ENCODE peak calls at places on chromosomes 12 and 14, in four cellular contexts. G is body of pancreas, Y is lower leg skin, T is choroid plexus epithelial cell. L is an unnamed sample.

GRCh38 chr14:99314623-99315022 is 42.6 kb upstream of the BCL11B start:
- DNase-seq in T (no peak), G (no peak), Y (no peak), L (no peak)

GRCh38 chr12:6836851-6837250 is 3.9 kb upstream of the GNB3 start:
- DNase-seq in G (no peak), Y (no peak), T (no peak), L (no peak)

GRCh38 chr12:33828326-33828725 is 194.0 kb upstream of the ALG10 start:
- DNase-seq in T (no peak), Y (no peak), G (no peak), L (no peak)

GRCh38 chr12:27005495-27005894 is 8.7 kb downstream of the TM7SF3 start:
- DNase-seq in Y (no peak), G (no peak), T (no peak), L (no peak)

GRCh38 chr12:105359840-105360239 is 29.3 kb downstream of the C12orf75 start:
- DNase-seq in Y (no peak), G (no peak), T (peak), L (no peak)

GRCh38 chr14:57960946-57961792 is 95.3 kb upstream of the SLC35F4 start:
- DNase-seq in Y (no peak), T (no peak), G (no peak), L (no peak)

GRCh38 chr12:88957358-88957757 is 377.1 kb upstream of the KITLG start:
- DNase-seq in G (no peak), T (no peak), Y (no peak), L (no peak)

GRCh38 chr12:57766464-57767311 is at the start of gene CYP27B1:
- DNase-seq in G (no peak), T (peak), Y (no peak), L (no peak)

GRCh38 chr12:108633534-108634224 is at the start of gene SELPLG:
- DNase-seq in Y (peak), T (no peak), G (peak), L (no peak)

GRCh38 chr14:73422515-73422914 is 35.8 kb downstream of the NUMB start:
- DNase-seq in Y (no peak), T (no peak), G (peak), L (no peak)

GRCh38 chr14:37890095-37890494 is 294.7 kb downstream of the TTC6 start:
- DNase-seq in G (no peak), T (peak), Y (no peak), L (no peak)

GRCh38 chr14:102035914-102036313 is 50.9 kb downstream of the HSP90AA1 start:
- DNase-seq in G (no peak), Y (no peak), T (no peak), L (no peak)

GRCh38 chr12:48924617-48925217 is 575 bp downstream of the FKBP11 start:
- DNase-seq in G (peak), Y (no peak), T (peak), L (peak)

GRCh38 chr14:99551034-99551922 is 52.7 kb downstream of the CCDC85C start:
- DNase-seq in Y (no peak), G (no peak), T (no peak), L (no peak)

GRCh38 chr14:80504781-80505180 is 293.5 kb upstream of the DIO2 start:
- DNase-seq in Y (no peak), T (no peak), G (no peak), L (no peak)

GRCh38 chr14:104187931-104188726 is 49.7 kb downstream of the KIF26A start:
- DNase-seq in G (no peak), T (no peak), Y (no peak), L (no peak)

GRCh38 chr12:109731231-109731731 is 17.7 kb downstream of the FAM222A start:
- DNase-seq in G (peak), T (no peak), Y (no peak), L (no peak)

GRCh38 chr14:81314443-81315175 is 85.5 kb downstream of the STON2 start:
- DNase-seq in Y (no peak), T (no peak), G (no peak), L (no peak)

GRCh38 chr12:9707864-9708808 is 24.8 kb downstream of the CLECL1 start:
- DNase-seq in G (peak), T (peak), Y (no peak), L (peak)

DNA sequence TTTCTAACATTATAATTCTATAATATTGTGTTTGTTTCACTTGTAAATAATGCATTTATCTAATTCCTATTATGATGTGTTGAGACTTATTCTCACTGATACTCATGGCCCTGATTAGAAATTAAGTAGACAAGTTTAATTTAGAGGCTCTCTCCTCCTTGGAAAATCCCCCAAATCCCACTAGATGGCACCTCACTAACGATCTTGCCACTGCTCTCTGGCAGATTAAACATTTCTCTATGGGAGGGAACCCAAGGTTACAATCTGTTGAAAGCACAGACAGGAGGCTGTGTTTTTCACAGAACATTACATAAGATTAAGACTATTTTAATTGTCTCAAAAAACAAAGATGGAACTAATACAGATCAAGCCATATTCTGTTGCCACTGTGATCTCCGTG is 318.7 kb downstream of the LRFN5 start:
- DNase-seq in G (peak), T (peak), Y (no peak), L (no peak)
- TF ChIP-seq CTCF in G (peak), T (peak), Y (no peak), L (peak)

GRCh38 chr14:69285661-69286255 is 25.8 kb downstream of the GALNT16 start:
- DNase-seq in Y (no peak), T (no peak), G (no peak), L (no peak)

GRCh38 chr14:69288956-69289705 is 29.2 kb downstream of the GALNT16 start:
- DNase-seq in G (no peak), T (no peak), Y (no peak), L (no peak)

GRCh38 chr14:69289811-69290520 is 30.0 kb downstream of the GALNT16 start:
- DNase-seq in Y (no peak), G (peak), T (no peak), L (no peak)

GRCh38 chr14:69287096-69287991 is 27.4 kb downstream of the GALNT16 start:
- DNase-seq in T (peak), G (no peak), Y (no peak), L (no peak)

DNA sequence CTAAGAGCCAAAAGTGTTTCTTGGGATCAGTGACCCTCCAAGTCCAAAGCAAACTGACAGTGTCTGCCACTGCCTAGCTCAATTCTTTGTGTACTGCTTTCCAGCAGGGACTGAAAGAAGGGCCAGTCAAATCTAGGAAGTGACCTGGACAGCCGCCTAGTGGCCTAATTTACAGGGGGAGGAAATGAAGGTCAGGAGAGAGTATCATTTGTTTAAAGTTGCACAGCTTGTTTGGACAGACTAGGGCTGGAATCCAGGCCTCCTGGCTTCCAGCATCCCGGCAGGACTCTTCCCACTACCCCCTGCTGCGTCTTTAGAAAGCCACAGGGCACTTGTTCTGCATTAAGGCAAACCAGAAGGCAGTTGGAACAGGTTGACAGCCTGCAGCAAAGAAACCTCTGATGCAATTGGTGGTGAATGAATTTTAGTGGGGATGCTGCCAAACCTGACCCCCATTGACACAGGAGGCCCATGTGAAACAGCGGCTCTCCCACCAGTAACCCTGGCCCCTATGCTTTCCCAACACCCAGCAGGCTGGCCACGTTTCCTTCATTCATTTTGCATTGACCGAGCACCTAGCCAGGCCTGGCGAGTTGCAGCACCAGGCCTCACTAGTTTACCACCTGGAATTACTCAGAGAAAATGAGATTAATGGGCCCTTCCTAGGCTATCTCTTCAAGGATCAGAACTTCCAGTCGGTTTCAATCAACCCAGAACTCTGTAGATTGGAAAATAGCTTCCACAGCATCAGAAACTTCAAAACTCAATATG is 28.2 kb downstream of the GALNT16 start:
- DNase-seq in G (peak), T (peak), Y (no peak), L (no peak)
- TF ChIP-seq CTCF in G (peak), T (peak), Y (no peak), L (no peak)

GRCh38 chr12:22712083-22712482 is 87.1 kb downstream of the ETNK1 start:
- DNase-seq in T (no peak), Y (no peak), G (no peak), L (no peak)

GRCh38 chr12:22715254-22715653 is 90.3 kb downstream of the ETNK1 start:
- DNase-seq in T (no peak), G (no peak), Y (no peak), L (no peak)

DNA sequence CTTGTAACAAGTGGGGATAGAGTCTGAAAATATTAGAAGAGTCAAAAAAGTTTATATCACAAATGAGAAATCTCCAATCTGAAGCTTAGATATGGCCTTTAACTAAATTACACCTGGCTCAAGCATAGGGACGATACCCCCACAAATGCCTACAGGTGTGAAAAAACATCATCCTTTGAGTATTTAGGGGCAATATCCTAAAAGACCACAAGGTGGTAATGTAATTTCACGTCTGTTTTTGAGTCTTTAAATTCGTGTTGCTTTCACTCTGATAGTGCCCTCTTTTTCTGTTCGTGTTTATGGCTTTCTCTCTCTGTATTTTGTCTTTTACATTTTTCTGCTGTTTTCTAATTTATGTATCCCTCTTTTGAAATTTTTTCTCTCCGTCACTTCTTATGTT is 84.3 kb downstream of the ETNK1 start:
- DNase-seq in T (peak), Y (no peak), G (no peak), L (no peak)
- TF ChIP-seq CTCF in T (peak), Y (no peak), G (peak), L (peak)

GRCh38 chr12:43501705-43502104 is 50.3 kb downstream of the ADAMTS20 start:
- DNase-seq in T (peak), G (no peak), Y (no peak), L (no peak)
- TF ChIP-seq CTCF in T (peak), G (no peak), Y (no peak), L (peak)

DNA sequence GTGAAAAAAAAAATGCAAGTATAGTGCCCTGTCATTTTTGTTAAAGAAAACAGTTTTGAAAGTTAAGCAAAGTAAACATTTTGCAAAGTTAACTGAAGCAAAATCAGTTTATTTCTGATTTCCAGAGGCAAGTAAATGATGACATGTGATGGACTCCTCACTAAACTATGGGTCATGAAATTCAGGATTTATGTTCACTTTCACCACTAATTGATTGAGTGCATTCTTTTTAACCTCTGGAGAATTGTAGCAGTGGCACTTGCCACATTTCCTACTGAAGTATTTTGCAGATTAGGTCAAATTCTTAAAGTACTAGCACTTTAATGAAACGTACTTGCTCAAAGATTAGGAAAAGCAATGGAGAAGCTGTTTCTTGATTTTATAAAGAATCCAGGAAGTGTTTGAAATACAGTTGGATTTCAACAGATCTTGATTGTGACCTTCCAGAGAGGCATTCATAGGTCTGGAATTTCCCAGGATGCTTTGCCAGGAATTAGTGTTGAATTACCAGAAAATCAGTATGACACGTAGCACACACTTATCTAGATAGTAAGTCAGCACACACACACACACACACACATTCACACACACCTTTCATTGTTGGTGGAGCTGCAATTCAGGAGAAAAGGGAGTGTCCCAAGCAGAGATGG is 162.6 kb downstream of the MYRFL start:
- DNase-seq in Y (peak), G (peak), T (peak), L (peak)
- TF ChIP-seq CTCF in Y (no peak), G (no peak), T (no peak), L (no peak)

DNA sequence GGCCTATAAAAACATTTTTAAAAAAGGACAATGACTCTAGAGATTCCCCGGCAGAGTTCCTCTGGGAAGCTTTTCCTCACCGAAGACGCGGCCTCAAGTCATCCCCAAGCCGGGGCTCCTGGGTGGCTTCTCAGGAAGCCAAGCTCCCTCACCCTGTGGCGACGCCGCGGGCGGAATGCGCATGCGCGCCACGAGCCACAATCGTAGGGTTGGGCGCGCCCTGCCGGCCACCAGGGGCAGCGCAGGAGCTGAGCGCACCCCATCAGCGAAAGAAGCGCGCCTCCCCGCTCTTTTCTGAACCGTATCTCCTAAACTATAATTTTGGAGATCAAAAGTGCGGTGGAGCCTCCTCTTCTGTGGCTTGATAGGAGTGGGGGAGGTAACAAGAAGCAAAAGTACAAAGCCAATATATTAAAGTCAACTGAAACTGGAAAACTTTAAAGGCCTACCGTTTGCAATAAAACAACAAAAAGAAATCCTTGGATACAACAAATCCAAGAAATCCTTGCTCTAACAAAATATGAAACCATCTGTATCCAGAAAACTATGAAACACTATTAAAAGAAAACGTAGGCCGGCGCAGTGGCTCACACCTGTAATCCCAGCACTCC is 17.4 kb upstream of the CHFR start:
- DNase-seq in T (peak), G (peak), Y (peak), L (peak)
- TF ChIP-seq CTCF in T (peak), G (peak), Y (no peak), L (peak)

GRCh38 chr12:8078400-8078799 is 3.7 kb upstream of the NECAP1 start:
- DNase-seq in G (peak), Y (no peak), T (peak), L (no peak)
- TF ChIP-seq CTCF in G (peak), Y (no peak), T (peak), L (peak)

GRCh38 chr14:22479132-22479531 is 109.9 kb downstream of the DAD1 start:
- DNase-seq in T (no peak), Y (no peak), G (no peak), L (no peak)

GRCh38 chr14:22478670-22479069 is 110.4 kb downstream of the DAD1 start:
- DNase-seq in G (no peak), T (peak), Y (no peak), L (no peak)

GRCh38 chr14:22481546-22481945 is 107.5 kb downstream of the DAD1 start:
- DNase-seq in T (no peak), G (no peak), Y (no peak), L (no peak)

GRCh38 chr14:22478247-22478646 is 110.8 kb downstream of the DAD1 start:
- DNase-seq in T (no peak), Y (no peak), G (no peak), L (no peak)

GRCh38 chr14:22479781-22480464 is 109.1 kb downstream of the DAD1 start:
- DNase-seq in T (peak), Y (peak), G (no peak), L (no peak)
- TF ChIP-seq CTCF in T (no peak), Y (no peak), G (no peak), L (no peak)

DNA sequence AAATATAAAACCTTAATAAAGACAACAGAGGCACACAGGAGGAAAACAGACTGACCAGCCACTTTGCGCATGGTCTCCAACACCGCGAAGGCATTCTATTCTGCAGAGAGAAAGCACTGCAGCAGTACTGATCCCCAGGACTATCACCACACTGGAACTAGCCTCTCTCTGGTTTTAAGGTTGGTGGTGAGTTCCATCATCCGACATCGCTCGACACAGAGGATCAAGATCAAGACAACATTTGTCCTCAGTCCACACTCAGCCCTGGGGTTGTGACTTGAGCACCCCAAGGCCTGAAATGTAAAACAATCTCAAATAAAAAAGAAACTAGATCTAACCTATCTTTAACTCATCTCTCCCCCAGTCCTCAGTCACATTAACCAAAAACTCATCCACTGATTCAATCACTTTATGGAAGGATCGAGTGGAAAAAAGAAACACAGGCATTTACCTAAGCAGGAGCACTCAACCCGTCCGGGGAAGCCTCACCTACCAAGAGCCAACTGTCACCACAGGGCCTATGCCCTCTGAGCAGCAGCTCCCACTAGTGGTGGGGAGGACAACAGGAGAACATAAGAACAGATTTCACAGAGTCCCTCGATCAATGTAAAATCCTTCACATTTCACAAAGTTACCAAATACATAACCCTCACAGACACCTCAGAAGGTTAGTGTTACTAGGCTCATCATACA is 17.7 kb downstream of the STXBP6 start:
- DNase-seq in T (no peak), G (no peak), Y (no peak), L (no peak)
- TF ChIP-seq CTCF in T (peak), G (no peak), Y (no peak), L (peak)